ENCODE peak calls at places on chromosomes 3 and 15, in seven cellular contexts. A is esophagus muscularis mucosa, Y is progenitor cell of endocrine pancreas, N is heart left ventricle, J is GM06990, H is epithelial cell of esophagus, T is cardiac muscle cell. B is an unnamed sample.
A peak's percentile ranks its signal among the peaks of the same experiment; 100 is the strongest.

GRCh38 chr15:33201376-33202189 is 7.1 kb upstream of the FMN1 start:
- DNase-seq in T (peak; percentile 19), J (peak; percentile 77), A (peak; percentile 89), H (peak; percentile 94), N (no peak), Y (peak; percentile 13), B (peak; percentile 8)

GRCh38 chr3:122513386-122514122 is 1.2 kb downstream of the KPNA1 start:
- DNase-seq in A (no peak), Y (no peak), T (no peak), H (peak; percentile 42), N (no peak), J (no peak), B (no peak)

GRCh38 chr3:61371123-61371522 is 119.9 kb upstream of the FHIT start:
- DNase-seq in Y (no peak), N (no peak), T (peak; percentile 46), A (no peak), J (no peak), H (peak; percentile 7), B (peak; percentile 22)

GRCh38 chr15:59685737-59686297 is 3.3 kb downstream of the BNIP2 start:
- DNase-seq in J (no peak), Y (no peak), H (no peak), N (no peak), T (no peak), A (no peak), B (no peak)

GRCh38 chr3:144643778-144644191 is 672.2 kb downstream of the DIPK2A start:
- DNase-seq in J (no peak), Y (no peak), A (no peak), T (peak; percentile 18), H (no peak), N (no peak), B (no peak)

GRCh38 chr15:82805994-82806406 is at the start of gene FSD2:
- DNase-seq in H (no peak), J (peak; percentile 70), N (peak; percentile 71), A (no peak), T (peak; percentile 97), Y (no peak), B (no peak)

GRCh38 chr15:100713163-100713867 is 110.9 kb downstream of the ASB7 start:
- DNase-seq in Y (no peak), A (no peak), N (no peak), J (no peak), H (peak; percentile 100), T (no peak), B (no peak)

GRCh38 chr15:82828064-82828463 is 18.6 kb downstream of the WHAMM start:
- DNase-seq in N (no peak), H (peak; percentile 23), A (no peak), J (no peak), Y (no peak), T (no peak), B (no peak)

DNA sequence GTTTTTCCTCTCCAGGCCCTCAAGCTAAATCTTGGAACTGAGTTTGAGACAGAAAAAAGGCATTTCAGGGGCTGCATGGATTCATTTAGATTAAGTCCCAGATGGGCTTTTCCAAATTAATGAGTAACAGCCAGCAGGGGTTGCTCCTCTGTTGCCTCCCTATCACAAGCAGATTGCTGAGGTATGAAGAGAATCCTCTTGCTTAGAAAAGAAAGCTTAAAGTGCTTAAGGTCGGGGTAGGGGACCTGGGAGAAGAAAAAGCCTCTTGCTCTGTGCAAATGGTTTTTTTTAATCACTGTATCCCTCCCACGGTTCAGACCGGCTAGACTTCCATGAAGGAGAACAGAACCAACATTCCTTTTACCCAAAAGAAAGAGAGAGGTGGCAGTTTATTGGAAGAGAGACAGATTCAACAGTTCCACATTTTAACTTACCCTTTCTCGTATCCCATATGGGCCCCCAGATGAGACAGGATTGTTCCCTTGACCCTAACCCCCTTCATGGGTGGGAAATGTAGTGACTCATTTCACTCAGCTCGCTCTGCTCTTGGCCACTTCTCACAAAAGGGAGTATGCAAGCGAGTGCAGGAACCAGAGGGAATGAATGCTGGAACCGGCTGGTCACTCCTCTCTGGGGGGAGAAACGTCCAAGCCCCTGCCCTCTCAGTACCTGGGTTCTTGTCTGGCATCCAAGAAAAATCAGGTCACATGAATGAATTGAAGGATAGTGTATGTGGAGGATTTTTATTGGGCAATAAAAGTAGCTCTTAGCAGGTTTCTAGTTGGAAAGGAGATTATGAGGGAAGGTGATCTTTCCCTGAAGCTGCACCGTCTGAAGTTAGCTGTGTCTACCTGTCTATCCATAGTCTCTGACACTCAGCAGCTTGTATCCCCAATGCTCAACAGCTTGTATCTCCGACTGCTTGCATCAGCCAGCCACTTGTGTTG is 745.2 kb downstream of the SI start:
- DNase-seq in Y (no peak), N (no peak), A (no peak), H (no peak), J (no peak), T (peak; percentile 54), B (no peak)
- TF ChIP-seq CTCF in Y (no peak), N (no peak), A (no peak), H (no peak), J (no peak), T (no peak), B (no peak)

GRCh38 chr3:10334461-10334860 is 13.5 kb upstream of the SEC13 start:
- DNase-seq in N (no peak), H (peak; percentile 20), T (no peak), Y (no peak), J (no peak), A (no peak), B (peak; percentile 46)
- TF ChIP-seq CTCF in N (no peak), H (peak; percentile 21), T (peak; percentile 43), Y (peak; percentile 52), J (peak; percentile 19), A (no peak), B (peak; percentile 48)

GRCh38 chr3:196969660-196970546 is 1.3 kb upstream of the PIGZ start:
- DNase-seq in Y (peak; percentile 65), J (peak; percentile 83), T (peak; percentile 79), H (peak; percentile 62), N (peak; percentile 59), A (no peak), B (peak; percentile 86)
- TF ChIP-seq CTCF in Y (peak; percentile 90), J (peak; percentile 2), T (peak; percentile 35), H (peak; percentile 31), N (peak; percentile 37), A (peak; percentile 99), B (peak; percentile 93)

GRCh38 chr3:134852893-134853351 is 57.9 kb downstream of the EPHB1 start:
- DNase-seq in J (peak; percentile 68), Y (no peak), A (no peak), T (no peak), H (no peak), N (no peak), B (no peak)
- TF ChIP-seq CTCF in J (peak; percentile 35), Y (no peak), A (no peak), T (no peak), H (no peak), N (no peak), B (no peak)

DNA sequence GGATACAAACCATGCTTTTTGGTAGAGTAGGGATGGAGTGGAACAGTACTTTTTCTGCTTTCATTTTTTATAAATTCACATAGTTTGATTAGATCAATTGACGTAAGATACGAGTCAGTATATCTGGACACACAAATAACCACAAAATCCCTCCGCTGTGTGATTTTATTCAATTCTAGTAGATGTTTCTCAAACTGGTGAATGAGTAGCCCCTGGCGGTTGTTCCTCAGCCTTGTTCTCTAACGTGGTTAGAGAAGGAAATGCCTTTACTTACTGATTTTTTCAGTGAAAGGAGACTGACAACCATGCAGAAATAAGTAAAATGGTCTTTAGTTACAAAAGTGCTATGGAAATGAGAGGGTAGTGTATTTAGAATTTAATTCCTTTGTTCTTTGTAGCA is 161.0 kb downstream of the TCF12 start:
- DNase-seq in T (no peak), Y (no peak), N (no peak), J (no peak), A (no peak), H (no peak), B (no peak)
- TF ChIP-seq CTCF in T (no peak), Y (no peak), N (no peak), J (no peak), A (no peak), H (no peak), B (no peak)

DNA sequence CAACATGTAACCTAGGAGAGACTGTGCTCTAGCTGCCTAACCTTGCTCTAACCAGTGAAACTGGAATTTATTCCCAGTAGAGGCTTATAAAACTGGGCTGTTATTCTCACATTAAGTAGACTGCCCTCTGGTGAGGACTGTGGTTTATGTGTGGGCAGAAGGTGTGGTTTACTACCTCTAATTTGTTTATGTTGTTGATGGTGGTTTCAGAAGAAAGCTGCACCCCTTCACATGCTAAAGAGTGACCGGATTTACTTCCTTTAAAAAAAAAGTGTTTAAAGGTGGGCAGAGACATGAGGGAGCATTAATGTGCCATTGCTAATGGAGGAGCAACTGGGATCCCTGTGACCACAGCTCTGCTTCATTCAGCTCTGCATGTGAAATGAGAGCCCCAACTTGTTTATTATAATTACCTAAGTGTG is 273.2 kb downstream of the MECOM start:
- DNase-seq in T (no peak), H (peak; percentile 61), Y (no peak), N (no peak), A (no peak), J (no peak), B (no peak)
- TF ChIP-seq CTCF in T (peak; percentile 44), H (peak; percentile 58), Y (peak; percentile 15), N (no peak), A (no peak), J (no peak), B (no peak)

GRCh38 chr3:78143000-78143399 is 1103.1 kb downstream of the ROBO2 start:
- DNase-seq in Y (no peak), H (no peak), J (no peak), T (no peak), N (no peak), A (no peak), B (no peak)
- TF ChIP-seq CTCF in Y (no peak), H (no peak), J (no peak), T (no peak), N (no peak), A (no peak), B (no peak)

B was measured in endothelial cell.